ENCODE peak calls at places on chromosome 17, in four cellular contexts. V is cardiac fibroblast; X is fibroblast of mammary gland; C is CD8-positive, alpha-beta T cell. T is an unnamed sample.

GRCh38 chr17:61174310-61174709 is 225.3 kb upstream of the TBX2 start:
- DNase-seq in V (no peak), C (no peak), X (no peak), T (no peak)

GRCh38 chr17:78672880-78673371 is 95.7 kb upstream of the DNAH17 start:
- DNase-seq in V (no peak), C (no peak), X (no peak), T (no peak)

GRCh38 chr17:65629234-65629690 is 67.8 kb upstream of the AXIN2 start:
- DNase-seq in V (no peak), C (no peak), X (no peak), T (no peak)

GRCh38 chr17:82231562-82232321 is 2.9 kb downstream of the SLC16A3 start:
- DNase-seq in V (peak), C (no peak), X (peak), T (no peak)

GRCh38 chr17:45398800-45399199 is 33.9 kb downstream of the ARHGAP27 start:
- DNase-seq in V (no peak), X (no peak), C (no peak), T (no peak)

GRCh38 chr17:59332890-59333377 is 1.5 kb downstream of the YPEL2 start:
- DNase-seq in X (peak), C (no peak), V (peak), T (no peak)

GRCh38 chr17:46193246-46193625 is at the start of gene KANSL1:
- DNase-seq in V (peak), C (peak), X (peak), T (peak)

GRCh38 chr17:19724501-19725420 is 8.4 kb upstream of the SLC47A2 start:
- DNase-seq in V (peak), C (peak), X (peak), T (no peak)

GRCh38 chr17:39867084-39867890 is 715 bp upstream of the ZPBP2 start:
- DNase-seq in V (no peak), C (peak), X (no peak), T (no peak)

GRCh38 chr17:40922239-40922638 is 15.2 kb downstream of the KRT23 start:
- DNase-seq in C (no peak), V (peak), X (peak), T (peak)

GRCh38 chr17:72812823-72813222 is 279.7 kb downstream of the SLC39A11 start:
- DNase-seq in C (no peak), V (no peak), X (peak), T (no peak)

GRCh38 chr17:65604070-65604469 is 42.6 kb upstream of the AXIN2 start:
- DNase-seq in C (no peak), V (no peak), X (no peak), T (no peak)

GRCh38 chr17:47257651-47258339 is 4.2 kb downstream of the ITGB3 start:
- DNase-seq in X (peak), C (no peak), V (peak), T (no peak)

GRCh38 chr17:9239821-9240658 is 218.7 kb downstream of the NTN1 start:
- DNase-seq in C (peak), X (peak), V (peak), T (no peak)

GRCh38 chr17:40307001-40307690 is 1.8 kb upstream of the RARA start:
- DNase-seq in C (no peak), V (peak), X (peak), T (no peak)

GRCh38 chr17:65727243-65727642 is 165.8 kb upstream of the AXIN2 start:
- DNase-seq in C (no peak), V (no peak), X (no peak), T (no peak)

GRCh38 chr17:50027639-50028206 is 28.2 kb upstream of the ITGA3 start:
- DNase-seq in V (peak), X (peak), C (no peak), T (peak)

GRCh38 chr17:34892864-34893263 is 68.4 kb downstream of the CCT6B start:
- DNase-seq in C (no peak), V (no peak), X (no peak), T (no peak)

GRCh38 chr17:62680541-62681052 is 53.1 kb downstream of the MRC2 start:
- DNase-seq in X (peak), C (no peak), V (no peak), T (no peak)

GRCh38 chr17:81511550-81511799 is 1.1 kb downstream of the ACTG1 start:
- DNase-seq in C (no peak), V (no peak), X (no peak), T (no peak)

GRCh38 chr17:63040816-63041215 is 74.8 kb downstream of the TANC2 start:
- DNase-seq in V (no peak), X (no peak), C (no peak), T (no peak)

GRCh38 chr17:50314456-50315011 is 31.4 kb upstream of the XYLT2 start:
- DNase-seq in C (no peak), V (no peak), X (no peak), T (no peak)

GRCh38 chr17:15742921-15743320 is 10.8 kb downstream of the TBC1D26 start:
- DNase-seq in V (no peak), X (no peak), C (no peak), T (no peak)

GRCh38 chr17:75271233-75271954 is 363 bp upstream of the MIF4GD start:
- DNase-seq in X (no peak), C (peak), V (peak), T (no peak)
- TF ChIP-seq CTCF in X (no peak), C (peak), V (no peak), T (peak)

DNA sequence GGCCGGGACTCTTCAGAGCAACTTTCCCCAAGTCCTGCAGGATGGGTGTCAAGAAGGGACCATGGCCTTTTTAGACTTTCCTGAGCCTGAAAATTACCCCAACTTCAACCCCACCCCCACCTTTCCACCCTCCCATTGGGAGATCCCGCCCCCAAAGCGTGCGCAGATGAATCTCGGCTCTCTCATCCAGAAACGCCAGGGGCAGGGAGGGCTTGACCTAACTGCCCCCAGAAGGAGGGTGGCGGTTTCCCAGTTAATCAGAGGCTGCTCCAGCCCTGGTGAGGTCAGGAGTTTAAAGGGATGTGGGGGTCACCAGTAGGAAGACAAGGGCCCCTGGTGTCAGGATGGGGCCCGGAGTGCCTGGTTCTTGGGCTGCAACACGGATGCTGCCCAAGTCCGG is 480 bp downstream of the KIF19 start:
- DNase-seq in V (no peak), X (no peak), C (no peak), T (no peak)
- H3K4me3 ChIP-seq in V (no peak), X (no peak), C (peak), T (peak)

DNA sequence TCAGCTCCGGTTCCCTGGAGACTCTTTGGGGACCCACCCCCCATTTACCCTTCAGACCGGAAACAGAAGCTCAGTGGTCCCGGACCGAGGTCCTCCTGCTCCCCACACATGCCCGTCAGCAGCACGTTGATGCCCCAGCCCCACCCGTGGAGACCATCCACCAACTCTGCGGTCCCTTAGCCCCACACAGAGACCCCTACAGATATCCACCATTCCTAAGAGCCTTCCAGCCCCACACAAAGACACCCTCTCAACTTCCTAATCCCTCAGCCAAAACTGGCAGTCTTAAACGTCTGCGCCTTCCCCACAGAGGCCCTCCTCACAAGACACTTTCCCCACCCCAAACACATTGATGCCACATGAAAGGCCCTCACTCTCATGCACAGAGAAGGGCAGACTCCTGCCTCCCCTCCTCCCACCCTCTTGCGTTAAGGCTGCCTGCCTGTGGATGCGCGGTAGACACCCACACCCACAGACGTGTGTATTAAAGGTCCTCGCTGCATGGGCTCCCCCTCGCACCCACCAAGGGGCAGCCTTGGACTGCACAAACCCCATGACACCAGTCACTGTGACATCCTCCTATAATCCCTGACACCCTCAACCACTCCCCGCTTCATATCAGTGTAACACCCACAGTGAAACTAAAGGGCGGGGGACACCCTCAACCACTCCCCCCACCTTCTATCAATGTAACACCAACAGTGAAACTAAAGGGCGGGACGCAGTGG is 58.2 kb upstream of the RPH3AL start:
- DNase-seq in X (peak), V (peak), C (peak), T (peak)
- TF ChIP-seq CTCF in X (peak), V (no peak), C (peak), T (peak)

GRCh38 chr17:76419576-76420245 is 33.2 kb downstream of the UBE2O start:
- DNase-seq in C (no peak), X (no peak), V (no peak), T (no peak)
- H3K4me3 ChIP-seq in C (no peak), X (no peak), V (no peak), T (no peak)